ENCODE peak calls at places on chromosomes 16 and 17, in five cellular contexts. O is PC-3, Q is fibroblast of lung, P is BE2C, V is Panc1. N is an unnamed sample. For H3K9me3, the result is how much of the 10 kb centered on the place peaks cover.

GRCh38 chr17:8448310-8448709 is 12.6 kb downstream of the NDEL1 start:
- DNase-seq in Q (no peak), P (no peak), V (no peak), O (no peak), N (no peak)

GRCh38 chr17:37637956-37638355 is 5.3 kb downstream of the DDX52 start:
- DNase-seq in P (no peak), V (no peak), Q (no peak), O (no peak), N (no peak)

GRCh38 chr16:68645494-68646388 is 631 bp downstream of the CDH3 start:
- DNase-seq in O (no peak), V (no peak), P (no peak), Q (no peak), N (no peak)

GRCh38 chr17:41223821-41224220 is 2.6 kb upstream of the KRTAP9-2 start:
- DNase-seq in O (peak), P (no peak), V (no peak), Q (no peak), N (no peak)

GRCh38 chr16:31135535-31136286 is at the start of gene PRSS8:
- DNase-seq in O (peak), P (no peak), V (no peak), Q (no peak), N (no peak)

GRCh38 chr16:68686905-68687304 is 41.8 kb downstream of the CDH3 start:
- DNase-seq in Q (no peak), O (no peak), V (no peak), P (no peak), N (no peak)

GRCh38 chr17:67514998-67515397 is 137.9 kb downstream of the PITPNC1 start:
- DNase-seq in Q (no peak), O (no peak), P (no peak), V (no peak), N (no peak)

GRCh38 chr16:71610936-71611871 is 14.8 kb upstream of the MARVELD3 start:
- DNase-seq in P (peak), O (peak), Q (peak), V (peak), N (peak)

GRCh38 chr16:56632160-56632847 is at the start of gene MT1M:
- DNase-seq in P (no peak), O (peak), Q (no peak), V (no peak), N (no peak)

GRCh38 chr17:64984776-64985521 is 65.7 kb upstream of the LRRC37A3 start:
- DNase-seq in Q (peak), V (no peak), P (no peak), O (peak), N (peak)

GRCh38 chr17:42536372-42537155 is 523 bp downstream of the NAGLU start:
- DNase-seq in P (peak), O (peak), Q (peak), V (no peak), N (peak)

GRCh38 chr17:38602862-38603785 is 2.6 kb downstream of the SRCIN1 start:
- DNase-seq in Q (no peak), O (no peak), P (no peak), V (no peak), N (no peak)

GRCh38 chr16:76235025-76235424 is 42.2 kb upstream of the CNTNAP4 start:
- DNase-seq in O (no peak), P (no peak), Q (no peak), V (no peak), N (no peak)

GRCh38 chr16:57192720-57193486 is 6.8 kb downstream of the RSPRY1 start:
- DNase-seq in O (no peak), P (no peak), V (no peak), Q (peak), N (no peak)

GRCh38 chr17:55295411-55296170 is 30.8 kb downstream of the HLF start:
- DNase-seq in V (peak), P (peak), O (peak), Q (peak), N (peak)

GRCh38 chr16:35440875-35441274 is 1981.5 kb downstream of the TP53TG3F start:
- DNase-seq in P (no peak), O (no peak), Q (no peak), V (no peak), N (no peak)
- H3K9me3 ChIP-seq in P (under half), O (under half), Q (under half), V (under half), N (under half)

GRCh38 chr17:70202840-70203239 is 33.5 kb downstream of the KCNJ2 start:
- DNase-seq in P (no peak), V (no peak), O (no peak), Q (no peak), N (no peak)
- H3K9me3 ChIP-seq in P (under half), V (under half), O (under half), Q (under half), N (under half)

DNA sequence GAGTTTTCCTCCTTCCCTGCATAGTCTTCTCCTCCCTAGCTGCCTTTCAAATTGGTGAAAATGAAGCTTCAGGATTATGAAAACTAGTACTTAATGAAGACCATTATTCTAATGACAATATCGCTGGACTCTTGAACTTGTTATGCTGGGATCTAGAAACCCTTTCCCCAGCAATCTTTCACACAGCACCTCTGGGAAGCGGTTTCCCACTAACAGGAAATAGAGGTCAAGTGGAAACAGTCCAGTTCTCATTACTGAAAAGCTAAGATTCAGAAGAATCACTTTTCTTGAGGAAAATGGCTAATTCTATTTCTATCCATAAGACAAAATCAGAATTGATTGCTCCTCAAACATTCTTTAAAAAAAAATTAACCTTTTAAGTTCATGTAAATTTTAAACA is 2.0 kb upstream of the VEZF1 start:
- DNase-seq in Q (no peak), P (no peak), O (no peak), V (no peak), N (no peak)
- H3K9me3 ChIP-seq in Q (under half), P (under half), O (under half), V (under half), N (under half)

DNA sequence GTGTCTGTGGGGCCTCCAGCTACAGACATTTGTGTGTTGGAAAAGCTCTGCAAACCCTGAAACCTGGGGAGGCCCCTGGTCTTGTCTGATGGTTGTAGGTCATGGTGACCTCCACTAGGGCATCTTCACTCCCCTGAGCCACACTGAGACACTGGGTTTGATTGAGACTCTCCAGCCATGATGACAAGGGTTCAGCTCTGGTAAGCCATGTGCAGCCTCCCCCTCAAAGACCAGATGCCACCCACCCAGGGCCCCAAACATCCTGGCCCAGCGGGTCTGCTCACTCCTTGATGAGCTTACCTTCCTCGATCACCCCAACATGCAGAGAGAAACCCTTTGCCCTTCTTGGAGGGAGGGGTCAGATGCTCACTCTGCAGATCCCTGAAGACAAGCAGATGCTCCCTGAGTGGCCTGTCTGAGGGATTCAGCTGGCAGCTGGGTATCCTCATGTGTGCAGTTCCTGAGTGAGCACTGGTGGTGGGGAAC is 101.6 kb downstream of the METRNL start:
- DNase-seq in V (no peak), P (peak), O (no peak), Q (no peak), N (no peak)
- H3K9me3 ChIP-seq in V (under half), P (under half), O (under half), Q (under half), N (under half)

DNA sequence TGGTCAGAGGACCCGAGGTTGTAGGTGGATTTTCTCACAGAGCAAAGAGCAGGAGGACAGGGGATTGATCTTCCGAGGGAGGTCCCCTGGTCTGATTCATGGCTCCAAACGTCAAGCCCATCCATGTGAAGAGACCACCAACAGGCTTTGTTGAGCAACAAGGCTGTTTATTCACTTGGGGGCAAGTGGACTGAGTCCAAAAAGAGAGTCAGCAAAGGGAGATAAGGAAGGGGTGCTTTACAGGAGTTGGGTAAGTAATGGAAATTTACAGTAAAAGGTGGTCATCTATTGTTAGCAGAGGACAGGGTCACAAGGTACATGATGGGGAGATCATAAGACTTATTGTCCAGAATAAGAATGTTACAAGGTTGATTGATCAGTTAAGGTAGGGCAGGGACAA is 2285.8 kb downstream of the TP53TG3F start:
- DNase-seq in O (no peak), V (no peak), P (no peak), Q (no peak), N (no peak)
- H3K9me3 ChIP-seq in O (under half), V (under half), P (under half), Q (under half), N (under half)

N was measured in T-helper 17 cell.